ENCODE peak calls at places on chromosome 16, in ten cellular contexts. W is ovary, P is fibroblast of lung, K is lower leg skin, Y is cardiac fibroblast, S is testis, O is transverse colon, R is BE2C, Z is heart right ventricle, I is cardiac muscle cell. D is an unnamed sample.

GRCh38 chr16:66357523-66357928 is 9.0 kb upstream of the CDH5 start:
- DNase-seq in W (no peak), P (peak), K (no peak), Y (peak), S (peak), O (peak), R (peak), Z (no peak), I (peak), D (peak)

GRCh38 chr16:79623076-79623475 is 22.5 kb upstream of the MAF start:
- DNase-seq in W (no peak), P (no peak), K (no peak), Y (no peak), S (no peak), O (no peak), R (no peak), Z (no peak), I (no peak), D (no peak)

GRCh38 chr16:53886482-53887378 is 182.8 kb downstream of the FTO start:
- DNase-seq in W (no peak), P (no peak), K (no peak), Y (no peak), S (no peak), O (no peak), R (no peak), Z (no peak), I (no peak), D (no peak)

GRCh38 chr16:70712942-70713341 is 27.1 kb upstream of the MTSS2 start:
- DNase-seq in W (no peak), P (no peak), K (no peak), Y (no peak), S (no peak), O (no peak), R (no peak), Z (no peak), I (no peak), D (no peak)

GRCh38 chr16:76837872-76838271 is 353.1 kb upstream of the MON1B start:
- DNase-seq in W (no peak), P (no peak), K (no peak), Y (no peak), S (no peak), O (no peak), R (no peak), Z (no peak), I (no peak), D (no peak)

GRCh38 chr16:83552930-83553329 is 254.8 kb upstream of the HSBP1 start:
- DNase-seq in W (no peak), P (no peak), K (no peak), Y (no peak), S (no peak), O (no peak), R (no peak), Z (no peak), I (no peak), D (no peak)

GRCh38 chr16:50154369-50154947 is 1.4 kb downstream of the TENT4B start:
- DNase-seq in W (no peak), P (no peak), K (no peak), Y (peak), S (no peak), O (peak), R (no peak), Z (no peak), I (peak), D (no peak)

GRCh38 chr16:19879241-19879792 is 5.3 kb downstream of the GPRC5B start:
- DNase-seq in W (no peak), P (peak), K (no peak), Y (no peak), S (no peak), O (no peak), R (peak), Z (no peak), I (no peak), D (no peak)

GRCh38 chr16:30491744-30492308 is 19.3 kb downstream of the ITGAL start:
- DNase-seq in W (no peak), P (peak), K (no peak), Y (peak), S (no peak), O (peak), R (no peak), Z (no peak), I (peak), D (peak)

GRCh38 chr16:67537270-67537635 is 8.6 kb downstream of the RIPOR1 start:
- DNase-seq in W (peak), P (peak), K (peak), Y (peak), S (peak), O (peak), R (no peak), Z (peak), I (peak), D (no peak)
- TF ChIP-seq CTCF in W (no peak), P (no peak), K (no peak), Y (no peak), S (no peak), O (no peak), R (no peak), Z (no peak), I (no peak), D (no peak)

GRCh38 chr16:73017321-73017720 is 30.6 kb downstream of the ZFHX3 start:
- DNase-seq in W (no peak), P (no peak), K (peak), Y (no peak), S (no peak), O (no peak), R (no peak), Z (no peak), I (no peak), D (no peak)
- H3K4me3 ChIP-seq in W (no peak), P (no peak), K (no peak), Y (no peak), S (no peak), O (no peak), R (no peak), Z (no peak), I (no peak), D (no peak)

GRCh38 chr16:11446566-11447119 is 101.4 kb downstream of the RMI2 start:
- DNase-seq in W (no peak), P (no peak), K (no peak), Y (no peak), S (no peak), O (no peak), R (no peak), Z (no peak), I (no peak), D (no peak)

GRCh38 chr16:11448796-11449416 is 103.6 kb downstream of the RMI2 start:
- DNase-seq in W (no peak), P (no peak), K (no peak), Y (no peak), S (no peak), O (no peak), R (no peak), Z (no peak), I (no peak), D (no peak)

GRCh38 chr16:11449716-11450115 is 104.5 kb downstream of the RMI2 start:
- DNase-seq in W (no peak), P (no peak), K (no peak), Y (no peak), S (no peak), O (no peak), R (no peak), Z (no peak), I (no peak), D (no peak)

GRCh38 chr16:11447272-11447671 is 102.0 kb downstream of the RMI2 start:
- DNase-seq in W (no peak), P (no peak), K (no peak), Y (no peak), S (no peak), O (no peak), R (no peak), Z (no peak), I (no peak), D (no peak)

DNA sequence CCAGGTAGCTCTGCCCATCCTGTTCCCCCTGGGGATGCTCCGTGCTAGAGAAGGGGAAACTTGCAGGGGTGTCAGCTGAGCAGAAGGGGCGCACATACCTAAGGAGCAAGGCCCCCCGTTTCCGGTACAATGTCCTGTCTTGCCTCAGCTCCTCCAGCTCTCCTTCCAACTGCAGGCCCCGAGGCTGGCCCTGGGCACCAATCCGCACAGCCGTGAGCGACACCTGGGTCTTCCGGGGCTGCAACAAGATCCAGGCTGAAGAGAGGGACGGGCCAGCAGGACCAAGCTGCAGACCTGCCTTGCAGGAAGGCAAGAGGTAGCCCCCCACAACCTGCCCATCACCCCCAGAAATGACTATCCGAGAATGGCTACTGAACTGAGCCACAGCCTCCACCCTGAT is 102.6 kb downstream of the RMI2 start:
- DNase-seq in W (no peak), P (no peak), K (no peak), Y (no peak), S (no peak), O (no peak), R (no peak), Z (no peak), I (no peak), D (no peak)
- TF ChIP-seq CTCF in W (no peak), P (no peak), K (no peak), Y (no peak), S (no peak), O (no peak), R (no peak), Z (no peak), I (no peak), D (no peak)

GRCh38 chr16:74026373-74027281 is 270.0 kb upstream of the PSMD7 start:
- DNase-seq in W (no peak), P (no peak), K (no peak), Y (no peak), S (no peak), O (no peak), R (no peak), Z (no peak), I (no peak), D (no peak)
- H3K4me3 ChIP-seq in W (no peak), P (no peak), K (no peak), Y (no peak), S (no peak), O (no peak), R (no peak), Z (no peak), I (no peak), D (no peak)

GRCh38 chr16:425082-425718 is at the start of gene RAB11FIP3:
- DNase-seq in W (peak), P (peak), K (peak), Y (peak), S (peak), O (peak), R (peak), Z (peak), I (peak), D (no peak)
- TF ChIP-seq CTCF in W (peak), P (peak), K (no peak), Y (no peak), S (no peak), O (peak), R (peak), Z (peak), I (peak), D (peak)

DNA sequence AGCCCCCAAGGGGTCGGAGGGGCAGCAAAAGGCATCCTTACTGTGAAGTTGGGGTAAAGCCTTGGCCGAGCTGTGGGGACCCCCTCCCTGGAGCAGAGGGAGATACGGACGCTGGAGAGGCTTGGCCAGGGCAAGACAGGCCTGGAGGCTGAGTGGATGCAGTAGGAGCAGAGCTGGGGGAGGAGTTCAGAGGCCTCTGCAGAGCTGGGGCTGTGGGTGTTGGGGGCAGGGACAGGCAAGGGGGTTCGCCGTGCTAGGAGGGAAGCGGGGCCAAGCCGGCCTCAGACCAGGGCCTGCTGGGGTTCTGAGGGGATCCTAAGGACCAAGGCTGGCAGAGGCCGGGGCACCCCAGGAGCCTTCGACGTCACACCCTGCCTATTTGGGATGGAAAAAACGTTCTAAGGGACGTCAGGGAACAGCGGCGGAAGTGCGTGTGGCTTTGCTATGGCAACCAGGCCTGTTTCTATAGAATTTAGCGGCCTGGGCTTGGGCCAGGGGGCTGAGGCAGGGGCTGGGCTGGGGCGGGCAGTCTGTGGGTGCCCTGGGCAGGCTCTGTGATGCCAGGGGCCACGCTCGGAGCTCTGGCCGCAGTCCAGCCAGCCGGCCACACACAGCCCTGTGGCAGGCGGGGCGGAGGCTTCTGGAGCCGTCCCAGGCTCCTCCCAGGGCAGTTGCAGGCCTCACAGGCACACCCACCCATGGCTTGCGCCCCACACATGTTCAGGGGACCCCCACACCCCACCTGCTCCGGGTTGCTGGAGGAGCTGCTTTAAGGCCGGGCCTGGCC is 3.7 kb downstream of the TRAF7 start:
- DNase-seq in W (peak), P (peak), K (no peak), Y (peak), S (peak), O (peak), R (peak), Z (peak), I (peak), D (no peak)
- H3K4me3 ChIP-seq in W (peak), P (no peak), K (no peak), Y (no peak), S (no peak), O (no peak), R (peak), Z (peak), I (no peak), D (peak)

GRCh38 chr16:25121824-25122600 is 10.5 kb downstream of the LCMT1 start:
- DNase-seq in W (no peak), P (no peak), K (no peak), Y (no peak), S (peak), O (no peak), R (no peak), Z (no peak), I (no peak), D (no peak)

GRCh38 chr16:25124503-25124902 is 13.0 kb downstream of the LCMT1 start:
- DNase-seq in W (no peak), P (no peak), K (no peak), Y (no peak), S (no peak), O (no peak), R (no peak), Z (no peak), I (no peak), D (no peak)

GRCh38 chr16:25126820-25127232 is 15.3 kb downstream of the LCMT1 start:
- DNase-seq in W (no peak), P (peak), K (no peak), Y (peak), S (no peak), O (peak), R (no peak), Z (no peak), I (peak), D (peak)
- TF ChIP-seq CTCF in W (no peak), P (peak), K (no peak), Y (peak), S (peak), O (peak), R (peak), Z (peak), I (peak), D (peak)

DNA sequence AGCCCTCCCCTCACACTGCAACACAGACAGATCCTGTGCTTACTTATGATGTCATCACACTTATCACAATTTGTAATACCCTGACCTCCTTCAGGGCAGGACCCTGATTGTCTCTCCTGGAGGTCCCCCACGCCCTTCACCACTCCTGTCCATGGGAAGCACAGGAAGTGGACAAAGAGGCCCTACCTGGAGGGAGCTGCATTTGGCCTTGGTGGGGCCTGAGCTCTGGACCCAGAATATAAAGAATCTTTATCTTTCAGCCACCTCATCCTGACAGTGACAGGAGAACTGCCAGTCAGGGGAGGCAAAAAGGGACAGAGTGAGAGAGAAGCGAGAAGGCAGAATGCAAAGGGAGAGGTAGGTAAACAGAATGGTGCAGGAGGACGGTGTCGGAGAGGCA is 303.4 kb upstream of the N4BP1 start:
- DNase-seq in W (no peak), P (no peak), K (peak), Y (no peak), S (no peak), O (no peak), R (no peak), Z (no peak), I (no peak), D (no peak)
- H3K4me3 ChIP-seq in W (no peak), P (no peak), K (no peak), Y (no peak), S (no peak), O (no peak), R (no peak), Z (no peak), I (no peak), D (no peak)

GRCh38 chr16:17467923-17468540 is 2.7 kb downstream of the XYLT1 start:
- DNase-seq in W (peak), P (peak), K (peak), Y (peak), S (peak), O (peak), R (peak), Z (peak), I (peak), D (peak)
- TF ChIP-seq CTCF in W (peak), P (peak), K (no peak), Y (peak), S (peak), O (peak), R (peak), Z (peak), I (peak), D (peak)

DNA sequence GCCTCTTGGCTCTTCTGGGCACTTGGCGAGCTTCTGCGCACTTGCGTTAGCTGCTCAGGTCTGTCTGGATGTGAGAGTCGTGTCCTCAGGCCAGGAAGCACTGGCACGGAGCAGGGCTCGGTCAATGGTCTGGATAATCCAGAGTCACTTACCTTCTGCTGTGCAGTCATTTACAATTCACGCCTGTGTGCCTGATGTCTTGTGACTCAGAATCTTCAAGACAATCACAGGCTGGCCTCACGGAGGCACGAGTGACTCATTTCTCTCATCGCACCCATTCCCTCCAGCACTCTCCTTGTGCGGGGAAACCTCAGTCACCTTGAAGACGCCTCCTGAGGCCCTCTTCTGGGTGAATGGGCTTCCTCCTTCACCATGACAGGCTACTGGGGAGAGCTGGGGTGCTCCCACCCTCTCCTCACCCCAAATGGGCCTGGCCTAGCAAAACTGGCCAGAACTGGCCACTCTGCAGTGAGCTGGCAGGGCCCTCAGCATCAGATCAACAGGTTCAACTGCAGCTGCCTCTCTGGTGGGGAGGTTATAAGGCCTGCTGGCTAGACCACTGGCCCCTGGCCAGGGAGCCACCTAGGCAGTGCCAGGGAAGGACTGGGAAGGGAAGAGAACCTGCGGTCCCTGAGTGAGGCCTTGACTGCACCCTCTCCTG is 1.9 kb upstream of the CAPN15 start:
- DNase-seq in W (peak), P (peak), K (no peak), Y (peak), S (no peak), O (no peak), R (peak), Z (no peak), I (peak), D (peak)
- H3K4me3 ChIP-seq in W (no peak), P (peak), K (no peak), Y (peak), S (peak), O (no peak), R (peak), Z (peak), I (no peak), D (peak)